ENCODE peak calls at places on chromosomes 7 and 10, in four cellular contexts. M is GM12878, A is H1, O is HepG2. W is an unnamed sample.

GRCh38 chr10:14358886-14359573 is 28.3 kb upstream of the FRMD4A start:
- DNase-seq in O (no peak), M (no peak), A (no peak), W (no peak)

GRCh38 chr10:93160829-93161228 is 87.1 kb downstream of the CYP26A1 start:
- DNase-seq in M (no peak), A (no peak), O (no peak), W (no peak)

GRCh38 chr10:63133787-63134557 is 844 bp downstream of the NRBF2 start:
- DNase-seq in A (no peak), M (no peak), O (no peak), W (no peak)

GRCh38 chr10:5550621-5551530 is 26.1 kb downstream of the CALML3 start:
- DNase-seq in A (no peak), M (no peak), O (no peak), W (no peak)

GRCh38 chr7:41747951-41748350 is 45.1 kb upstream of the INHBA start:
- DNase-seq in O (no peak), A (no peak), M (no peak), W (no peak)

GRCh38 chr7:41403291-41403690 is 299.6 kb downstream of the INHBA start:
- DNase-seq in A (no peak), M (no peak), O (no peak), W (peak)

GRCh38 chr10:70775679-70776454 is 9.3 kb downstream of the TBATA start:
- DNase-seq in A (no peak), O (no peak), M (no peak), W (no peak)

GRCh38 chr7:1323178-1324027 is 90.7 kb downstream of the UNCX start:
- DNase-seq in M (no peak), A (no peak), O (no peak), W (no peak)

GRCh38 chr10:128180843-128181242 is 54.6 kb upstream of the MKI67 start:
- DNase-seq in M (no peak), A (no peak), O (no peak), W (no peak)

GRCh38 chr10:27512548-27512947 is 8.4 kb downstream of the RAB18 start:
- DNase-seq in A (no peak), M (no peak), O (no peak), W (no peak)

GRCh38 chr10:22455068-22455467 is 109.8 kb downstream of the SPAG6 start:
- DNase-seq in A (no peak), M (no peak), O (no peak), W (no peak)

GRCh38 chr10:79045566-79046175 is 23.1 kb upstream of the ZMIZ1 start:
- DNase-seq in A (no peak), O (no peak), M (no peak), W (no peak)

GRCh38 chr7:95045236-95045923 is 138.0 kb downstream of the PPP1R9A start:
- DNase-seq in O (peak), M (no peak), A (peak), W (no peak)

GRCh38 chr10:131954356-131954965 is 27.3 kb downstream of the BNIP3 start:
- DNase-seq in O (no peak), A (no peak), M (no peak), W (no peak)

GRCh38 chr10:17536221-17536620 is 81.0 kb downstream of the HACD1 start:
- DNase-seq in O (no peak), A (no peak), M (no peak), W (no peak)

DNA sequence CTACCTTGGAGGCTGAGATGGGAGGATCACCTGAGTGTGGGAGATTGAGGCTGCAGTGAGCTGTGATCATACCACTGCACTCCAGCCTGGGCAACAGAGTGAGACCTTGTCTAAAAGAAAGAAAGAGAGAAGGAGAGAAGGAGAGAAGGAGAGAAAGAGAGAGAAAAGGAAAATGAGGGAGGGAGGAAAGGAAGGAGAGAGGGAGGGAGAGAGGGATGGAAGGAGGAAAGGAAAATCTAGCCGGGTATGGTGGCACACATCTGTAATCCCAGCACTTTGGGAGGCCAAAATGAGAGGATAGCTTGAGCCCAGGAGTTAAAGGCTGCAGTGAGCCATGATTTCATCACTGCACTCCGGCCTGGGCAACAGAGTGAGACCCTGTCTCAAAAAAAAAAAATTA is 42.9 kb upstream of the GTF2IRD1 start:
- DNase-seq in O (no peak), M (no peak), A (no peak), W (no peak)
- TF ChIP-seq YY1 in O (no peak), M (no peak), A (no peak), W (no peak)

GRCh38 chr7:17633099-17633498 is 307.2 kb downstream of the SNX13 start:
- DNase-seq in A (no peak), O (peak), M (no peak), W (no peak)
- TF ChIP-seq SUZ12 in A (no peak), O (no peak), M (no peak), W (no peak)

GRCh38 chr10:8800426-8800825 is 745.9 kb downstream of the GATA3 start:
- DNase-seq in A (no peak), M (no peak), O (no peak), W (no peak)
- TF ChIP-seq YY1 in A (no peak), M (no peak), O (no peak), W (no peak)

GRCh38 chr10:72821606-72822005 is 71.9 kb upstream of the OIT3 start:
- DNase-seq in O (no peak), M (no peak), A (no peak), W (no peak)
- TF ChIP-seq SUZ12 in O (no peak), M (no peak), A (no peak), W (no peak)

GRCh38 chr10:43962346-43963191 is 313.9 kb upstream of the ZNF32 start:
- DNase-seq in M (no peak), O (no peak), A (no peak), W (no peak)
- TF ChIP-seq YY1 in M (no peak), O (no peak), A (no peak), W (no peak)

GRCh38 chr7:55526329-55526728 is 46.0 kb downstream of the VOPP1 start:
- DNase-seq in M (no peak), A (no peak), O (no peak), W (no peak)

GRCh38 chr7:55524558-55525310 is 47.6 kb downstream of the VOPP1 start:
- DNase-seq in A (no peak), M (no peak), O (no peak), W (no peak)

GRCh38 chr7:55527314-55527713 is 45.0 kb downstream of the VOPP1 start:
- DNase-seq in O (no peak), M (no peak), A (no peak), W (no peak)

GRCh38 chr7:55523366-55523765 is 48.9 kb downstream of the VOPP1 start:
- DNase-seq in M (no peak), O (no peak), A (no peak), W (no peak)

DNA sequence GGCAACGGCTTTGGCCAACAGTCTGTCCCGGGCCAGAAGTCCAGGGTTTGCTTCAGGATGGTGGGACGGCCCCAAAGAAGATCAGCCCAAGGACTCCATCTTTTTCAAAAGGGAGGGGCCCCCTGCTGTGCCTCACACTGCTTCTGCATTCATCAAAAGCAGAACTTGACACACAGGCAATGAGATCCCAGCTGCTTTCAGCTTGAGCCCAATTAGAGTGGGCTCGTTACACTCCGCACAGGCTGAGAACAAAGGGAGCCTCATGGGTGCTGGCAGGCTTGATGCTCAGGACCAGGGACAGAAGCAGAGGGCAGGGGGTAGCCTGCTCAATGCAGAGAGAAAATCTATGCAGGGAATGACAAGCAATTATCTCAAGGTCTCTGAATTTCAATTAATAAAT is 45.5 kb downstream of the VOPP1 start:
- DNase-seq in O (no peak), A (no peak), M (no peak), W (peak)
- TF ChIP-seq SUZ12 in O (no peak), A (no peak), M (no peak), W (no peak)

DNA sequence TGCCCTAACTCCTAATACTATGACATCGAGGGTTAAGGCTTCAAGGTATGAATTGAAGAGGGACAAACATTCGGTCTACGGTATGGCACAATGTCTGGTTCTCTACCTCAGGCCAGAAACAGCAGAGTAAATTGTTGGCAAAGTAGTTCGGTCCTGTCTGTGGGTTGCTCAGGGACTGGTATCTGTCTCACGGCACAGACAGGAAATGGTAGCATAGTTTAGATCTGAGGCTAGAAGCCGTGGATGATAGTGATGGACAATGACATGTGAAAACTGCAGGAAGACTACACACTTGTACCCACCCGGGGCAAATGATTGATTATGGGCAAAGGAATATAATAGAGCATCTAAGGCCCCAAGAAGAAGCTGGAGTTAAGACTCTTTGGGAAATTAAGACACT is 106.2 kb downstream of the TWIST1 start:
- DNase-seq in M (no peak), A (no peak), O (no peak), W (no peak)
- TF ChIP-seq YY1 in M (no peak), A (no peak), O (no peak), W (no peak)

GRCh38 chr10:3497581-3497980 is 287.4 kb downstream of the KLF6 start:
- DNase-seq in A (no peak), M (no peak), O (no peak), W (no peak)

GRCh38 chr10:3503299-3503698 is 281.7 kb downstream of the KLF6 start:
- DNase-seq in A (no peak), O (no peak), M (no peak), W (no peak)

GRCh38 chr10:3502606-3503005 is 282.4 kb downstream of the KLF6 start:
- DNase-seq in A (no peak), M (no peak), O (no peak), W (no peak)

GRCh38 chr10:3499120-3499519 is 285.9 kb downstream of the KLF6 start:
- DNase-seq in M (no peak), O (no peak), A (no peak), W (no peak)

GRCh38 chr10:3500408-3500856 is 284.6 kb downstream of the KLF6 start:
- DNase-seq in A (no peak), O (peak), M (no peak), W (no peak)
- TF ChIP-seq SUZ12 in A (no peak), O (no peak), M (no peak), W (no peak)

GRCh38 chr10:35440016-35440415 is 103.7 kb downstream of the CCNY start:
- DNase-seq in M (no peak), A (no peak), O (no peak), W (no peak)

GRCh38 chr10:35443858-35444257 is 107.5 kb downstream of the CCNY start:
- DNase-seq in A (no peak), M (no peak), O (no peak), W (no peak)

GRCh38 chr10:35442592-35442991 is 106.3 kb downstream of the CCNY start:
- DNase-seq in M (no peak), A (no peak), O (no peak), W (no peak)

GRCh38 chr10:35439172-35439571 is 102.9 kb downstream of the CCNY start:
- DNase-seq in A (no peak), O (no peak), M (no peak), W (no peak)

GRCh38 chr10:35442006-35442405 is 105.7 kb downstream of the CCNY start:
- DNase-seq in M (no peak), O (no peak), A (no peak), W (no peak)
- TF ChIP-seq YY1 in M (no peak), O (no peak), A (no peak), W (no peak)

W was measured in NT2/D1.